ENCODE peak calls at places on chromosomes 1 and 21, in four cellular contexts. B is cardiac fibroblast, K is GM12878, A is T-helper 2 cell. R is an unnamed sample.

GRCh38 chr1:225658041-225658440 is 5.1 kb upstream of the ENAH start:
- DNase-seq in B (no peak), K (no peak), A (no peak), R (no peak)

GRCh38 chr1:27605796-27606707 is 2.1 kb upstream of the AHDC1 start:
- DNase-seq in B (peak), K (no peak), A (no peak), R (peak)

GRCh38 chr1:111620412-111620971 is 903 bp downstream of the RAP1A start:
- DNase-seq in B (no peak), K (no peak), A (no peak), R (no peak)

GRCh38 chr1:183101841-183102276 is 78.6 kb downstream of the LAMC1 start:
- DNase-seq in B (no peak), K (no peak), A (no peak), R (no peak)

GRCh38 chr1:167752219-167752985 is 30.6 kb downstream of the MPZL1 start:
- DNase-seq in B (no peak), K (no peak), A (no peak), R (no peak)

GRCh38 chr1:94146273-94146672 is 25.3 kb upstream of the ABCA4 start:
- DNase-seq in B (no peak), K (no peak), A (no peak), R (peak)

GRCh38 chr1:232110281-232111090 is 483.9 kb downstream of the DISC1 start:
- DNase-seq in B (peak), K (no peak), A (no peak), R (no peak)

GRCh38 chr1:161816201-161816600 is 50.1 kb downstream of the ATF6 start:
- DNase-seq in B (peak), K (no peak), A (no peak), R (no peak)

GRCh38 chr1:924619-925323 is 1.0 kb downstream of the SAMD11 start:
- DNase-seq in B (no peak), K (no peak), A (no peak), R (peak)

GRCh38 chr21:45258476-45258875 is 29.2 kb downstream of the POFUT2 start:
- DNase-seq in B (no peak), K (no peak), A (no peak), R (no peak)

GRCh38 chr1:211647666-211648065 is 27.8 kb downstream of the NEK2 start:
- DNase-seq in B (no peak), K (no peak), A (no peak), R (no peak)

GRCh38 chr1:28915036-28915895 is 897 bp downstream of the EPB41 start:
- DNase-seq in B (peak), K (no peak), A (peak), R (peak)

GRCh38 chr1:11550664-11551283 is 71.8 kb downstream of the DISP3 start:
- DNase-seq in B (peak), K (no peak), A (no peak), R (peak)

GRCh38 chr1:83929184-83929583 is 69.7 kb downstream of the TTLL7 start:
- DNase-seq in B (peak), K (no peak), A (no peak), R (no peak)

GRCh38 chr21:31132574-31133242 is 94.4 kb upstream of the KRTAP19-8 start:
- DNase-seq in B (peak), K (peak), A (peak), R (no peak)

GRCh38 chr1:208029381-208030319 is 118.7 kb upstream of the CD34 start:
- DNase-seq in B (peak), K (no peak), A (no peak), R (no peak)

GRCh38 chr1:20682571-20683236 is 21.5 kb upstream of the DDOST start:
- DNase-seq in B (no peak), K (no peak), A (no peak), R (no peak)

GRCh38 chr1:154386643-154387352 is 18.3 kb upstream of the IL6R start:
- DNase-seq in B (peak), K (no peak), A (peak), R (no peak)

GRCh38 chr1:202088216-202088615 is 34.5 kb upstream of the GPR37L1 start:
- DNase-seq in B (no peak), K (no peak), A (no peak), R (no peak)

GRCh38 chr1:101295212-101295611 is 58.4 kb downstream of the S1PR1 start:
- DNase-seq in B (no peak), K (no peak), A (no peak), R (peak)

GRCh38 chr1:41319803-41320711 is 41.2 kb upstream of the FOXO6 start:
- DNase-seq in B (no peak), K (no peak), A (no peak), R (no peak)

GRCh38 chr1:74584185-74584584 is 71.8 kb upstream of the LRRC53 start:
- DNase-seq in B (peak), K (no peak), A (no peak), R (no peak)

GRCh38 chr1:206122686-206123085 is 5.5 kb upstream of the AVPR1B start:
- DNase-seq in B (no peak), K (no peak), A (no peak), R (no peak)